ENCODE peak calls at places on chromosomes 16 and 17, in six cellular contexts. T is gastrocnemius medialis, N is OCI-LY7, A is cardiac muscle cell, S is body of pancreas, U is tibial nerve. G is an unnamed sample.

GRCh38 chr17:40122466-40122943 is 734 bp downstream of the MSL1 start:
- DNase-seq in A (peak; percentile 78), U (no peak), S (peak; percentile 68), T (no peak), N (peak; percentile 63), G (peak; percentile 77)

GRCh38 chr16:89536886-89537548 is 23.5 kb upstream of the RPL13 start:
- DNase-seq in T (no peak), S (no peak), U (no peak), A (no peak), N (no peak), G (no peak)

GRCh38 chr16:57539072-57539796 is 2.9 kb upstream of the CCDC102A start:
- DNase-seq in A (no peak), U (no peak), S (no peak), T (no peak), N (peak; percentile 40), G (no peak)

GRCh38 chr16:374616-374926 is 4.2 kb upstream of the MRPL28 start:
- DNase-seq in S (no peak), A (no peak), U (no peak), N (no peak), T (no peak), G (no peak)

GRCh38 chr16:53043986-53044571 is 8.6 kb downstream of the CHD9NB start:
- DNase-seq in U (no peak), N (no peak), A (no peak), S (peak; percentile 69), T (no peak), G (no peak)

GRCh38 chr17:13182854-13183253 is 165.0 kb upstream of the ELAC2 start:
- DNase-seq in A (no peak), T (no peak), U (no peak), S (no peak), N (no peak), G (no peak)

GRCh38 chr16:50257876-50258275 is 8.5 kb upstream of the ADCY7 start:
- DNase-seq in S (no peak), T (no peak), U (no peak), N (no peak), A (no peak), G (no peak)

GRCh38 chr17:42920922-42921321 is 20.3 kb downstream of the G6PC1 start:
- DNase-seq in A (no peak), S (peak; percentile 45), U (no peak), T (no peak), N (peak; percentile 45), G (peak; percentile 62)

GRCh38 chr17:44004761-44005526 is 522 bp downstream of the NAGS start:
- DNase-seq in S (peak; percentile 32), N (no peak), A (peak; percentile 34), U (no peak), T (no peak), G (no peak)

GRCh38 chr17:44267818-44268490 is at the start of gene SLC4A1:
- DNase-seq in A (no peak), S (no peak), U (no peak), N (no peak), T (no peak), G (no peak)

GRCh38 chr16:89925596-89926079 is 2.5 kb downstream of the TUBB3 start:
- DNase-seq in T (no peak), A (no peak), U (no peak), S (no peak), N (no peak), G (no peak)

GRCh38 chr16:15775209-15775608 is 81.6 kb downstream of the MYH11 start:
- DNase-seq in U (no peak), N (peak; percentile 26), A (no peak), S (no peak), T (no peak), G (no peak)

GRCh38 chr16:1317479-1318267 is 8.2 kb downstream of the UBE2I start:
- DNase-seq in T (no peak), A (no peak), N (no peak), U (no peak), S (no peak), G (no peak)

GRCh38 chr17:63657776-63658175 is 35.6 kb downstream of the MAP3K3 start:
- DNase-seq in N (no peak), U (no peak), A (no peak), S (no peak), T (no peak), G (no peak)

GRCh38 chr17:57895382-57896060 is 45.7 kb upstream of the MRPS23 start:
- DNase-seq in N (no peak), S (peak; percentile 91), T (no peak), A (no peak), U (no peak), G (peak; percentile 42)

GRCh38 chr17:34081269-34081668 is 173.8 kb upstream of the CCL2 start:
- DNase-seq in T (no peak), S (no peak), U (no peak), A (peak; percentile 14), N (peak; percentile 16), G (no peak)

GRCh38 chr16:2208772-2209171 is 1.9 kb downstream of the BRICD5 start:
- DNase-seq in S (no peak), T (no peak), N (no peak), A (no peak), U (no peak), G (no peak)

GRCh38 chr17:38325221-38325851 is 18.4 kb downstream of the GPR179 start:
- DNase-seq in T (no peak), S (no peak), U (no peak), N (peak; percentile 91), A (no peak), G (no peak)

GRCh38 chr17:77875881-77876509 is 82.5 kb upstream of the TNRC6C start:
- DNase-seq in N (peak; percentile 61), U (no peak), A (no peak), S (no peak), T (no peak), G (no peak)

GRCh38 chr16:84957792-84958191 is 53.5 kb downstream of the ZDHHC7 start:
- DNase-seq in U (no peak), S (no peak), A (no peak), T (no peak), N (no peak), G (no peak)
- H3K9me3 ChIP-seq in U (no peaks in the 10 kb centered on the region), S (no peaks in the 10 kb centered on the region), A (no peaks in the 10 kb centered on the region), T (no peaks in the 10 kb centered on the region), N (no peaks in the 10 kb centered on the region), G (no peaks in the 10 kb centered on the region)

GRCh38 chr17:45975640-45976295 is 23.3 kb upstream of the STH start:
- DNase-seq in A (no peak), S (no peak), N (no peak), U (no peak), T (no peak), G (no peak)

GRCh38 chr17:45977506-45977824 is 21.6 kb upstream of the STH start:
- DNase-seq in S (no peak), U (no peak), A (no peak), T (no peak), N (no peak), G (no peak)

GRCh38 chr17:45976391-45976754 is 22.7 kb upstream of the STH start:
- DNase-seq in A (no peak), T (no peak), U (no peak), S (no peak), N (no peak), G (no peak)

GRCh38 chr17:45977976-45978626 is 20.9 kb upstream of the STH start:
- DNase-seq in U (no peak), T (no peak), S (no peak), A (no peak), N (no peak), G (no peak)

DNA sequence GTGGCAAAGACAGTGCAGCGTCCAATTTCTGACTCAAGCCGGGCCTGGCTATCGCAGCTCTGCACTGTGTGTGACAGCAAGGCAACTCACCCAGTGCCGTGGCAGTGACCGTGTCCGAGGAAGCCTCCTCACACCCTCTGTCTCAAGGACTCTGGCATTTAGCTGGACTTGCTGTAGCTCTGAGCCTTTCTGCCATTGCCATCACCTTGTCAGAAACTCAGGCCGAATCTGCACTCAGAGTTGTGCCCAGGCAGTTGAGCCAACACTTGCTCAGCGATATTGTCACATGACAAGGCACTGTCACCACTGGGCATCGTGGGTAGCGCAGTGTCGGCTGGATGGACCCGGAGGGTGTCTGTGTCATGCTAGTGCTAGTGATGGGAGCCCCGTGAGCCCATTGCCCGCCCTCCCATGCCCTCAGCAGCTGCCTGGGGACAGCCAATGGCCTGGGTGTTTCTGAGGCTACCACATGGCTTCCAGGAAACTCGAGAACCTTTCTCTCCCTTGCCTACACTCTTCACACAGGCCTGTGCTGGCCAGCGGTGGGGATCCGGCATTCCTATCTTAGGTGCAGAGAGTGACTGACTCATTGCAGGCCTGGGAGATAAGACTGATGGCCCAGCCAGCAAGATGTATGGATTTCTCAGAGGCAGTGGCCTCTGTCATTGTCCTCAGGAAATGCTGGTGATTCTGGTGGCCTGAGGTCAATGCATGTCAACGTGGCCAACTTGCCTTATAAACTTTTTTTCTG is 22.1 kb upstream of the STH start:
- DNase-seq in N (no peak), T (peak; percentile 40), U (no peak), A (peak; percentile 15), S (no peak), G (no peak)
- H3K4me3 ChIP-seq in N (no peak overlapping the region), T (no peak overlapping the region), U (no peak overlapping the region), A (no peak overlapping the region), S (no peak overlapping the region), G (no peak overlapping the region)

DNA sequence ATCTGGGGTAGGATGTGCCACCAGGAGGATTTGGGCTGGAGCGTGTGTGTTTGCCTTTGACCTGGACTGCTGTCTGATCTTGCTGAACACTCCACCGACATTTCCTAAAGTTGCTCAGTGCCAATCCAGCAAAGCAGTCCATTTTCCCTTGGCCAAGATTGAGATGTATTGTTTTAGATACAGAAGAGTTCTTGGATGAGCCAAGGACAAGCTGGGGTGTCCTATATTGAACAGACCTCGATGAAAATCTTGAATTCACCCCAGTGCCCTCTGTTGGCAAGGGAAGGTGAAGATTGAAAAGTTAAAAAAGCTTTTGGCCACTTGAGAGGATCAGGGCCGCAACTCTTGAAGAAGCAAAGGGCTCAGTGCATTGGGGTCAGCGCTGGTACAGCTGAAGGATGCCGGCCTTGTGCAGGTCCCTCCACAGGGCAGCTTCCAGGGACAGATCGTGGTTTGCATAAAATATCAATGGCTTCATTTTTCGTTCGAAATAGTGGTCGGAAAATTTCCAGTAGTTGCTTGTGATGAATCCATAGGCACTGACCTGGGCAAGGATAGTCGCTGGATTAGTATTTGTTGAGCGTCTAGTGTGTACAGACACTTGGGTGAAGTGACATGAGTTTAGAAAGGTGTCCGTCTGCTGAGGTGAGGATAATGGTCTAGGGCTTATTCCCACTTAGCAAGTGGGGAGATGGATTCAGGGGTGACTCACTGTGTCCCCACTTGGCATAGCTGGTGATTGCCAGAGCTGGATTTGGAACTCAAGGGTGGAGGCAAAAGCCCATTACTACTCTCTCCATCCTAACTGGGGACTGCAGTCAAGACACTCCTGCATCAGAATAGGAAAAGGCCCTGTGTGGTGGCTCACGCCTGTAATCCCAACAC is 19.7 kb downstream of the ST6GALNAC2 start:
- DNase-seq in S (no peak), U (no peak), A (no peak), N (no peak), T (no peak), G (no peak)
- H3K4me1 ChIP-seq in S (peaks cover 58% of the 10 kb centered on the region), U (no peaks in the 10 kb centered on the region), A (no peaks in the 10 kb centered on the region), N (peaks cover 40% of the 10 kb centered on the region), T (peaks cover 36% of the 10 kb centered on the region), G (peaks cover 46% of the 10 kb centered on the region)

DNA sequence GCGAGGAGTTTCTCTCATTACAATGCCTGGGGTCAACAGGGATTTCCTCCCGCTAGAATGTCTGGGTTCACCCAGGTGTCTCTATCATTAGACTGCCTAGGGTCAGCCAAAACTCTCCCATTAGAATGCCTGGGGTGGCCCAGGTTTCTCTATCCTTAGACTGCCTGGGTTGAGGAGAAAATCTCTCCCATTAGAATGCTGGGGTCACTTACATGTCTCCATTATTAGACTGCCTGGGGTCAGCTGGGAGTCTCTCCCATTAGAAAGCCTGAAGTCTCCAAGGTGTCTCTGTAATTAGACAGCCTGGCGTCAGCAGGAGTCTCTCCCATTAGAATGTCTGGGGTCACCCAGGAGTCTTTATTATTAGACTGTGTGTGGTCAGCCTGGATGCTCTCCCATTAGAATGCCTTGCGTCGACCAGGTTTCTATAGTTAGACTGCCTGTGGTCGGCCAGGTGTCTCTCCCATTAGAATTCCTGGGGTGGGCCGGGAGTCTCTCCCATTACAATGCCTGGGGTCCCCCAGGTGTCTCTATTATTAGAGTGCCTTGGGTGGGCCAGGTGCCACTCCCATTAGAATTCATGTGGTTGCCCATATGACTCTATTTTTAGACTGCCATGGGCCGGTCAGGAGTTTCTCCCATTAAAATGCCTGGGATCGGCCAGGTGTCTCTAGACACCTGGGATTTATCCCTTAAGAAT is 2272.1 kb downstream of the TP53TG3F start:
- DNase-seq in T (no peak), N (no peak), A (no peak), S (no peak), U (no peak), G (no peak)
- H3K9me3 ChIP-seq in T (no peaks in the 10 kb centered on the region), N (no peaks in the 10 kb centered on the region), A (no peaks in the 10 kb centered on the region), S (no peaks in the 10 kb centered on the region), U (no peaks in the 10 kb centered on the region), G (peaks cover 16% of the 10 kb centered on the region)